ENCODE peak calls at places on chromosomes 16 and 17, in four cellular contexts. P, T, Z and Y are unnamed samples.

GRCh38 chr16:53509906-53510703 is 7.1 kb upstream of the AKTIP start:
- DNase-seq in P (peak; percentile 88), T (peak; percentile 57), Z (peak; percentile 86), Y (peak; percentile 63)

GRCh38 chr17:75078097-75079022 is 9.4 kb upstream of the SLC16A5 start:
- DNase-seq in P (peak; percentile 72), T (no peak), Z (peak; percentile 69), Y (no peak)

GRCh38 chr17:38558751-38559024 is 47.1 kb downstream of the SRCIN1 start:
- DNase-seq in P (peak; percentile 85), T (no peak), Z (no peak), Y (no peak)

GRCh38 chr17:77666881-77667395 is 291.6 kb upstream of the TNRC6C start:
- DNase-seq in P (no peak), T (peak; percentile 91), Z (no peak), Y (no peak)

GRCh38 chr17:44556114-44556853 is 1.0 kb upstream of the FZD2 start:
- DNase-seq in P (peak; percentile 95), T (peak; percentile 38), Z (no peak), Y (peak; percentile 20)

GRCh38 chr17:50201226-50201854 is at the start of gene COL1A1:
- DNase-seq in P (peak; percentile 77), T (no peak), Z (peak; percentile 77), Y (no peak)

GRCh38 chr16:30184430-30185140 is 1.2 kb downstream of the CORO1A start:
- DNase-seq in P (peak; percentile 47), T (peak; percentile 72), Z (peak; percentile 90), Y (peak; percentile 35)

GRCh38 chr17:2975469-2975958 is 87.9 kb downstream of the OR1D5 start:
- DNase-seq in P (peak; percentile 54), T (no peak), Z (peak; percentile 22), Y (no peak)

GRCh38 chr16:82082543-82083244 is 47.6 kb downstream of the HSD17B2 start:
- DNase-seq in P (no peak), T (peak; percentile 23), Z (no peak), Y (no peak)

GRCh38 chr17:76789235-76789788 is 51.4 kb downstream of the MFSD11 start:
- DNase-seq in P (no peak), T (no peak), Z (no peak), Y (no peak)

GRCh38 chr17:59620518-59621259 is 994 bp downstream of the CLTC start:
- DNase-seq in P (peak; percentile 80), T (peak; percentile 67), Z (no peak), Y (peak; percentile 59)

GRCh38 chr17:72812823-72813222 is 279.7 kb downstream of the SLC39A11 start:
- DNase-seq in P (no peak), T (no peak), Z (no peak), Y (no peak)

GRCh38 chr16:81155769-81156168 is 59.6 kb upstream of the GCSH start:
- DNase-seq in P (no peak), T (no peak), Z (no peak), Y (no peak)

GRCh38 chr16:88917915-88918627 is 51.6 kb upstream of the PABPN1L start:
- DNase-seq in P (no peak), T (no peak), Z (no peak), Y (no peak)

GRCh38 chr16:59108374-59108773 is 374.3 kb upstream of the GOT2 start:
- DNase-seq in P (no peak), T (no peak), Z (no peak), Y (no peak)

GRCh38 chr16:30439720-30440348 is 5.8 kb downstream of the SEPHS2 start:
- DNase-seq in P (no peak), T (no peak), Z (no peak), Y (peak; percentile 1)

GRCh38 chr16:27925612-27926011 is 137.9 kb downstream of the GSG1L start:
- DNase-seq in P (no peak), T (no peak), Z (no peak), Y (no peak)

GRCh38 chr16:24976061-24976779 is 38.9 kb downstream of the ARHGAP17 start:
- DNase-seq in P (peak; percentile 15), T (no peak), Z (no peak), Y (no peak)

DNA sequence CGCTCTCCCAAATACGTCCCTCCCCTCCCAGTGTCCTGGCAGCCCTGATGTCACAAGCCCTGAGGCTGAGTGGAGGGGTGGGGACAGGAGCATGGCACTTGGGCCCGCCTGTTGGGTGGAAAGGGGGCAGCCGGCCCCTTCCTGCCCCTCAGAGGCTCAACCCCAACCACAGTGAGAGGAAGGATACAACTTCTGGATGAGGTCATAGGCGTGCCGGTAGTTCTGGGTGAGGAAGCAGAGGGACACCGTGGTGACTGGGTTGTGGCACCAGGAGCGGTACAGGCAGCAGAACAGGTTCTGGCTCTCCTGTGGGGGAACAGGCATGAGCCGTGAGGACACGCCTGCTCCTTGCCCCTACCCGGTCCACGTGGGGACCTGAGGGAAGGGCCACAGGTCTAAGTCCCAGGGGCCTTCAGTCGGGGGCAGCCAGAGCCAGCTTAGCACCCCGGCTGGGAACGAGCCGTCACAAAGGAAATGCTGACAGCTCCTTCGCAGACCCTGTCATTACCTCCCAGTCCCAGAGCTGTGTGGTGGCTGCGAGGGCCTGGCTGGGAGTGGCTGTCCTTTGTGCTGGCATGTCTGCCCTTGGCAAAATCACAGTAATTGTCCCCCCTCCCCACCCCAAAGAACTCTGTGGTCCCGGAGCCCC is 11.2 kb upstream of the MTSS2 start:
- DNase-seq in P (peak; percentile 67), T (no peak), Z (no peak), Y (no peak)
- H3K27ac ChIP-seq in P (peak overlapping the region; percentile 47), T (no peak overlapping the region), Z (peak overlapping the region; percentile 68), Y (no peak overlapping the region)

GRCh38 chr16:74562117-74562516 is 44.8 kb downstream of the GLG1 start:
- DNase-seq in P (no peak), T (no peak), Z (no peak), Y (no peak)

GRCh38 chr16:74563828-74564263 is 43.1 kb downstream of the GLG1 start:
- DNase-seq in P (no peak), T (peak; percentile 18), Z (no peak), Y (no peak)

GRCh38 chr16:74561626-74562025 is 45.3 kb downstream of the GLG1 start:
- DNase-seq in P (no peak), T (no peak), Z (no peak), Y (no peak)

GRCh38 chr16:74558873-74559272 is 48.0 kb downstream of the GLG1 start:
- DNase-seq in P (no peak), T (no peak), Z (no peak), Y (no peak)

GRCh38 chr16:74560912-74561311 is 46.0 kb downstream of the GLG1 start:
- DNase-seq in P (no peak), T (no peak), Z (no peak), Y (no peak)
- H3K4me1 ChIP-seq in P (no peaks in the 10 kb centered on the region), T (peaks cover 31% of the 10 kb centered on the region), Z (no peaks in the 10 kb centered on the region), Y (peaks cover 12% of the 10 kb centered on the region)

DNA sequence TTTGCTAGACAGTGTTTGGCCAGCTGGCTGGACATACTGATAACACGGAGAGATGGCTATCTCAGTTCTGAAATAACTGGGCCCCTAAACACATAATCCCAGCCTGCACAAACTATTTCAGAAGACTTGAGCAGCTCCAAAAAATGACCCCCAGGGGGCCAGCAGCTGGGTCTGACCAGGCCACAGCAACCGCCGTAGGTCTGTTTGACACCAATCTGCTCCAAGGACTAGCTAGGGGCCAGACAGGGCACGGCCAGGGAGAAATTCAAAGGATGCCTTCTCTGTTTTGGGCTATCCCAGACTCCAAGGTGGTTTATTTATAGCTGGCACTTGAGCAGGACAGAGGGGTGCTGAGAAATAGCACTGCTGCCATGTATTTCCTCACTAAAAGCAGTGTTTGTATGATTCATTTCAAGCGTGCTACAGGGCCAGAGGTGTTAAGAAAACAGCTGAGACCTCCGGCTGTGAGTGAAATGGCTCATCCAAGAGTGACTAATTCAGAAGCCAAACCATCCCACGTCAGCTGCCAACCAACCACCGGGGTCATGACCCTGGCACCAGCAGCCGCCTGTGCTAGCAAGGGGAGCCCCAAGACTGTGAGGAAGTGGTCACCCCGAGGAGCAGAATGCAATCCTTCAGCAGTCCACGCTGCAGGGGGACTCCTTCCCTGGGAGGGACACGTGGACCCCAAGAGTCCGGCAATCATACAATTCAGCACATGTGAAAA is 5.7 kb downstream of the GGA2 start:
- DNase-seq in P (peak; percentile 84), T (peak; percentile 82), Z (peak; percentile 88), Y (no peak)
- H3K4me3 ChIP-seq in P (no peak overlapping the region), T (peak overlapping the region; percentile 31), Z (no peak overlapping the region), Y (no peak overlapping the region)

GRCh38 chr16:17827313-17827712 is 356.6 kb upstream of the XYLT1 start:
- DNase-seq in P (no peak), T (no peak), Z (no peak), Y (no peak)
- H3K27ac ChIP-seq in P (no peak overlapping the region), T (no peak overlapping the region), Z (no peak overlapping the region), Y (no peak overlapping the region)

DNA sequence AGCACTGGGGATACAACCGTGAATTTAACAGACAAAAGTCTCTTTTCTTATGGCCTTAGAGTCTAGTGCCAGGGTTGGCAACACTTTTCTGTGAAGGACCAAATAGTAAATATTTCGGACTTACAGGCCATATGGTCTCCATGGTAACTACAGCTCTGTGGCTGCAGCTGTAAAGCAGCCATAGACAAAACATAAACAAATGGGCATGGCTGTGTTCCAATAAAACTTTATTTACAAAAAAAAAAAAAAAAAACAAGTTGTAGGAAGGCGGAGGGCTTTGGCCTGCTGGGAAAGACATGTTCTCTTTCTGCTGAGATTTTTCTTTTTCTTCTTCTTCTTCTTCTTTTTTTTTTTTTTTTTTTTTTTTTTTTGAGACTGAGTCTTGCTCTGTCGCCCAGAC is 98.7 kb downstream of the ABCC12 start:
- DNase-seq in P (no peak), T (no peak), Z (no peak), Y (no peak)
- H3K4me1 ChIP-seq in P (peaks cover 25% of the 10 kb centered on the region), T (peaks cover 4% of the 10 kb centered on the region), Z (no peaks in the 10 kb centered on the region), Y (no peaks in the 10 kb centered on the region)

DNA sequence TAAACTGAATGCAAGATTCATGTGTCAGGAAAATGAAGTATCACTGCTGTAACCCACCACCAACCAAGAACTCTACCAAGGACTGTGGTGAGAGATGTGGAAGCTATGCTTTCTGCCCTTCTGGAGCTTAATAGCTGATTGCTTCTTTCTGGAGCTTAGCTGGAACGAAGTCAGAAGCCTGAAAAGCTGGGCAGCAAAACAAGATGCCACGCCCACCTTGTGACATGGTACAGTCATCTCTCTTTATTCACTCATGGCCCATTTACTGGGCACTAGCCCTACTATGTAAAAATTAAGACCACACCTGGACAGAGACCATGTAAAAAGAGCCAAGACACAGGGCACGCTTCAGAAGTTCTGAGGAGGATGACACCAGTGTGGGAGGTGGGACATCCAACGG is 48.1 kb downstream of the TEX2 start:
- DNase-seq in P (no peak), T (no peak), Z (no peak), Y (no peak)
- H3K4me3 ChIP-seq in P (no peak overlapping the region), T (no peak overlapping the region), Z (no peak overlapping the region), Y (no peak overlapping the region)

GRCh38 chr17:17682293-17682736 is 1.1 kb downstream of the RAI1 start:
- DNase-seq in P (peak; percentile 62), T (peak; percentile 66), Z (no peak), Y (peak; percentile 85)

GRCh38 chr17:17684901-17685774 is 3.9 kb downstream of the RAI1 start:
- DNase-seq in P (peak; percentile 74), T (no peak), Z (peak; percentile 74), Y (no peak)

GRCh38 chr17:17682737-17683675 is 1.7 kb downstream of the RAI1 start:
- DNase-seq in P (peak; percentile 88), T (peak; percentile 59), Z (peak; percentile 91), Y (peak; percentile 67)

GRCh38 chr17:17685775-17686291 is 4.6 kb downstream of the RAI1 start:
- DNase-seq in P (peak; percentile 81), T (peak; percentile 42), Z (peak; percentile 60), Y (peak; percentile 46)

GRCh38 chr17:17683710-17684365 is 2.6 kb downstream of the RAI1 start:
- DNase-seq in P (no peak), T (no peak), Z (peak; percentile 1), Y (no peak)
- H3K27ac ChIP-seq in P (peak overlapping the region; percentile 87), T (no peak overlapping the region), Z (peak overlapping the region; percentile 96), Y (peak overlapping the region; percentile 87)

GRCh38 chr17:63446981-63447687 is 1.0 kb upstream of the CYB561 start:
- DNase-seq in P (peak; percentile 90), T (no peak), Z (peak; percentile 76), Y (no peak)
- H3K4me1 ChIP-seq in P (peaks cover 4% of the 10 kb centered on the region), T (peaks cover 16% of the 10 kb centered on the region), Z (peaks cover 10% of the 10 kb centered on the region), Y (peaks cover 12% of the 10 kb centered on the region)

GRCh38 chr16:90047714-90048346 is 28.6 kb upstream of the DBNDD1 start:
- DNase-seq in P (peak; percentile 57), T (no peak), Z (no peak), Y (no peak)
- H3K4me3 ChIP-seq in P (peak overlapping the region; percentile 65), T (no peak overlapping the region), Z (peak overlapping the region; percentile 43), Y (peak overlapping the region; percentile 10)